ENCODE peak calls at places on chromosomes 1 and 21, in six cellular contexts. V, O, B, T, I and G are unnamed samples.

GRCh38 chr1:63746129-63746864 is 27.5 kb upstream of the ROR1 start:
- DNase-seq in V (peak; percentile 67), O (no peak), B (no peak), T (no peak), I (no peak), G (no peak)

GRCh38 chr1:97377432-97378034 is 543.3 kb downstream of the DPYD start:
- DNase-seq in V (no peak), O (no peak), B (no peak), T (no peak), I (no peak), G (no peak)

GRCh38 chr1:54811739-54812655 is 10.9 kb upstream of the TTC22 start:
- DNase-seq in V (peak; percentile 44), O (no peak), B (no peak), T (no peak), I (no peak), G (no peak)

GRCh38 chr1:160454371-160455152 is 54.2 kb downstream of the VANGL2 start:
- DNase-seq in V (no peak), O (no peak), B (no peak), T (no peak), I (no peak), G (no peak)

GRCh38 chr1:168510595-168510918 is 33.2 kb downstream of the XCL2 start:
- DNase-seq in V (no peak), O (no peak), B (no peak), T (no peak), I (no peak), G (no peak)

GRCh38 chr1:180360333-180361075 is 130.4 kb downstream of the LHX4 start:
- DNase-seq in V (no peak), O (no peak), B (no peak), T (no peak), I (no peak), G (no peak)

GRCh38 chr1:62266217-62266616 is 53.0 kb downstream of the KANK4 start:
- DNase-seq in V (no peak), O (no peak), B (no peak), T (no peak), I (no peak), G (no peak)

GRCh38 chr1:198669023-198669698 is 30.3 kb downstream of the PTPRC start:
- DNase-seq in V (no peak), O (peak; percentile 95), B (no peak), T (no peak), I (no peak), G (peak; percentile 28)

GRCh38 chr1:15714438-15715136 is 21.5 kb upstream of the SLC25A34 start:
- DNase-seq in V (no peak), O (no peak), B (peak; percentile 74), T (peak; percentile 81), I (no peak), G (no peak)

GRCh38 chr1:25568834-25569598 is 25.6 kb downstream of the LDLRAP1 start:
- DNase-seq in V (no peak), O (no peak), B (no peak), T (peak; percentile 77), I (no peak), G (no peak)

GRCh38 chr21:36704281-36704957 is 5.5 kb downstream of the SIM2 start:
- DNase-seq in V (no peak), O (no peak), B (no peak), T (peak; percentile 56), I (no peak), G (no peak)

GRCh38 chr1:222918746-222919477 is 104.1 kb downstream of the DISP1 start:
- DNase-seq in V (no peak), O (no peak), B (no peak), T (no peak), I (no peak), G (peak; percentile 14)

GRCh38 chr1:197902454-197903195 is at the start of gene C1orf53:
- DNase-seq in V (peak; percentile 94), O (peak; percentile 95), B (peak; percentile 80), T (peak; percentile 88), I (peak; percentile 49), G (peak; percentile 91)

GRCh38 chr1:80054129-80054528 is 1047.6 kb upstream of the ADGRL4 start:
- DNase-seq in V (no peak), O (no peak), B (no peak), T (peak; percentile 45), I (no peak), G (no peak)

GRCh38 chr1:194280463-194280862 is 1094.0 kb upstream of the B3GALT2 start:
- DNase-seq in V (no peak), O (no peak), B (no peak), T (no peak), I (no peak), G (no peak)

GRCh38 chr1:115838426-115838804 is 2.5 kb downstream of the NHLH2 start:
- DNase-seq in V (peak; percentile 79), O (no peak), B (no peak), T (no peak), I (no peak), G (no peak)

GRCh38 chr1:1431845-1432565 is 3.5 kb upstream of the VWA1 start:
- DNase-seq in V (peak; percentile 82), O (no peak), B (peak; percentile 73), T (peak; percentile 85), I (no peak), G (no peak)

GRCh38 chr1:206606867-206607266 is 5.4 kb downstream of the EIF2D start:
- DNase-seq in V (peak; percentile 56), O (peak; percentile 66), B (no peak), T (no peak), I (no peak), G (no peak)

GRCh38 chr1:224872832-224873644 is 56.4 kb upstream of the DNAH14 start:
- DNase-seq in V (peak; percentile 52), O (no peak), B (no peak), T (no peak), I (no peak), G (no peak)

GRCh38 chr1:59926381-59927243 is at the start of gene CYP2J2:
- DNase-seq in V (peak; percentile 89), O (peak; percentile 46), B (peak; percentile 75), T (no peak), I (peak; percentile 25), G (peak; percentile 81)

DNA sequence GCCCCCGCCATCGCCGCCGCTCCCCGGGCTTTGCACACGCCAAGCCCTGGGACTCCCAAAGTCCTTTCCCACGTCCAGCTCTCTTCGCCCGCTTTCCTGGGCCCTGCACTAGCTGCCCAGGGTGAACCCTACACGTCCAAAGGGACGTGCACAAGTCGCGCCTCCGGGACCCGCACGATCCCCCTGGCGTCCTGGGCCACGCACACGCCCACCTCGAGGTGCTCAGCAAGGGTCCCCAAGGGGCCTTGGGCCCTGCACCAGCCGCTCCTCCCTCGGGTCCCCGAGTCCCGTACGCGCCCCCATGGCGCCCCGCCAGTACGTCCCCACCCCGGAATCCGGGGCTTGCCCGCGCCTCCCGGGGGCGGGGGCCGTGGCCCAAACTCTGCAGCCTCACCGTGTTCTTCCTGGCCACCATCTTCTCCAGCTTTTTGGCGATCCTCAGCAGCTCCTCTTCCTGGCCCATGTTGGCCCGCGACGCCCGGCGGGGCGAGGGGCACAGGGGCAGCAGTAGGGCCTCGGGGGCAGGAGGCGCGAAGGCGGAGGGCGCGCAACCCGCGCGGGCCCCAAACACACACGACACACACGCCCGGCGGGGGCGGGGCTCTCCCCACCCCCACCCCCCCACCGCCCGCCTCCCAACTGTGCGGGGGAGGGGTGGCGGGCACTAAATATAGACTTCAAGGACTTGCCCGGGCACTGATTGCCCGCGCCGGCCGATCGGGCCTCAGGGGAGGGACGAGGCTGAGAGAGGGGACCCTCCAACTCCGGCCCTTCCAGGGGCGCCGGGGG is at the start of gene TCEA3:
- DNase-seq in V (peak; percentile 75), O (no peak), B (peak; percentile 63), T (peak; percentile 85), I (no peak), G (peak; percentile 63)
- H3K27me3 ChIP-seq in V (peaks cover 64% of the 10 kb centered on the region), O (peaks cover 36% of the 10 kb centered on the region), B (no peaks in the 10 kb centered on the region), T (no peaks in the 10 kb centered on the region), I (no peaks in the 10 kb centered on the region), G (no peaks in the 10 kb centered on the region)

GRCh38 chr1:88022507-88022906 is 661.6 kb upstream of the PKN2 start:
- DNase-seq in V (no peak), O (no peak), B (no peak), T (no peak), I (no peak), G (peak; percentile 10)
- H3K27ac ChIP-seq in V (no peak overlapping the region), O (no peak overlapping the region), B (no peak overlapping the region), T (no peak overlapping the region), I (no peak overlapping the region), G (no peak overlapping the region)

GRCh38 chr1:228009116-228009827 is 2.5 kb downstream of the WNT3A start:
- DNase-seq in V (peak; percentile 61), O (no peak), B (no peak), T (peak; percentile 26), I (no peak), G (peak; percentile 13)

GRCh38 chr1:228007054-228007800 is 429 bp downstream of the WNT3A start:
- DNase-seq in V (peak; percentile 77), O (no peak), B (no peak), T (peak; percentile 57), I (no peak), G (no peak)

GRCh38 chr1:228006793-228007053 is at the start of gene WNT3A:
- DNase-seq in V (no peak), O (no peak), B (no peak), T (peak; percentile 21), I (no peak), G (no peak)

GRCh38 chr1:228008391-228009115 is 1.8 kb downstream of the WNT3A start:
- DNase-seq in V (peak; percentile 78), O (no peak), B (no peak), T (peak; percentile 40), I (no peak), G (no peak)

DNA sequence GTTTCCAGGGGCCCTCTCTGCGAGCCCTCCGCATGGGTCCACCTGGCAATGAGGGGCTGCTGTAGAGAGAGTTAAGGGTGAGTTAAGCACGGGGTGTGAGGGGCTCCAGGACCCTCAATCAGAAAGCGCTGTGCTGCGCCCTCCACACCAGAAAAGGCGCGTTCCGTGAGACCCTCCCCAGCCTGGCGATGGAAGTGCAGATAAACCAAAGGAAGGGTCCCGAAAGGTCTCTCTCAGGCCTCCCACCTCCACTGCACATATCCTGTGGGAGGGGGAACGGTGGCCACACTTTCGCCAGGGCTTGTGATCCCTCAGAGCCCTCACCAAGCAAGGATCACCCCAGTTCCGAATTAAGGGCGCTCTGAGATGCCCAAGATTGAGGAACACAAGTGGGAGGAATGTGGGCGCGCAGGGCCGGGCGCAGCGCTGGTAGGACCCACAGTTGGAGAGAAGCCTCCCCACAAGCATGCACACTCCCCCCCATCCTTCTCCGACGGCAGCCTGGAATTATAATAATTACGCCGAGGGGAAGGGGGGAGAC is 1.1 kb downstream of the WNT3A start:
- DNase-seq in V (peak; percentile 55), O (no peak), B (no peak), T (peak; percentile 29), I (no peak), G (no peak)
- H3K27me3 ChIP-seq in V (peaks cover 95% of the 10 kb centered on the region), O (peaks cover 77% of the 10 kb centered on the region), B (peaks cover 47% of the 10 kb centered on the region), T (peaks cover 79% of the 10 kb centered on the region), I (no peaks in the 10 kb centered on the region), G (peaks cover 33% of the 10 kb centered on the region)

GRCh38 chr1:236066828-236067386 is 2.0 kb upstream of the NID1 start:
- DNase-seq in V (no peak), O (peak; percentile 57), B (peak; percentile 78), T (peak; percentile 94), I (peak; percentile 36), G (no peak)

GRCh38 chr1:236065509-236066005 is 667 bp upstream of the NID1 start:
- DNase-seq in V (peak; percentile 71), O (no peak), B (no peak), T (no peak), I (no peak), G (no peak)

GRCh38 chr1:236064674-236065508 is at the start of gene NID1:
- DNase-seq in V (peak; percentile 93), O (no peak), B (peak; percentile 92), T (peak; percentile 98), I (peak; percentile 80), G (no peak)

GRCh38 chr1:236067854-236068454 is 3.1 kb upstream of the NID1 start:
- DNase-seq in V (no peak), O (no peak), B (no peak), T (peak; percentile 80), I (no peak), G (no peak)

GRCh38 chr1:236066054-236066453 is 1.2 kb upstream of the NID1 start:
- DNase-seq in V (no peak), O (no peak), B (peak; percentile 40), T (peak; percentile 82), I (no peak), G (no peak)
- H3K27ac ChIP-seq in V (no peak overlapping the region), O (no peak overlapping the region), B (peak overlapping the region; percentile 96), T (peak overlapping the region; percentile 100), I (peak overlapping the region; percentile 93), G (peak overlapping the region; percentile 95)